ENCODE peak calls at places on chromosomes 13 and 19, in six cellular contexts. N is RWPE1; B is PC-9; S is thoracic aorta; A is CD8-positive, alpha-beta memory T cell; O is caudate nucleus. Y is an unnamed sample.
A peak's percentile ranks its signal among the peaks of the same experiment; 100 is the strongest.

GRCh38 chr19:43470288-43470687 is 4.9 kb upstream of the LYPD3 start:
- DNase-seq in N (no peak), B (peak; percentile 42), S (no peak), A (no peak), O (no peak), Y (no peak)

GRCh38 chr19:3501780-3502179 is 1.3 kb upstream of the DOHH start:
- DNase-seq in N (no peak), B (no peak), S (no peak), A (no peak), O (no peak), Y (no peak)

GRCh38 chr13:108227651-108228272 is 9.6 kb downstream of the ABHD13 start:
- DNase-seq in N (peak; percentile 21), B (no peak), S (no peak), A (no peak), O (no peak), Y (peak; percentile 36)

GRCh38 chr13:60654405-60654804 is 257.4 kb downstream of the TDRD3 start:
- DNase-seq in N (peak; percentile 14), B (peak; percentile 10), S (no peak), A (no peak), O (peak; percentile 7), Y (peak; percentile 53)

GRCh38 chr13:23752111-23753001 is 136.8 kb downstream of the MIPEP start:
- DNase-seq in N (no peak), B (no peak), S (no peak), A (no peak), O (no peak), Y (no peak)

GRCh38 chr19:53965091-53965490 is 2.4 kb downstream of the CACNG8 start:
- DNase-seq in N (no peak), B (no peak), S (no peak), A (no peak), O (no peak), Y (no peak)

GRCh38 chr19:32812036-32812435 is 57.5 kb downstream of the SLC7A9 start:
- DNase-seq in N (no peak), B (no peak), S (no peak), A (no peak), O (no peak), Y (no peak)

GRCh38 chr13:27775943-27776342 is 16.3 kb upstream of the GSX1 start:
- DNase-seq in N (no peak), B (no peak), S (no peak), A (no peak), O (no peak), Y (peak; percentile 43)

GRCh38 chr13:112333756-112334543 is 42.2 kb upstream of the SPACA7 start:
- DNase-seq in N (peak; percentile 79), B (peak; percentile 4), S (no peak), A (no peak), O (no peak), Y (no peak)

GRCh38 chr19:8487137-8487851 is 15.1 kb downstream of the PRAM1 start:
- DNase-seq in N (no peak), B (no peak), S (no peak), A (peak; percentile 71), O (no peak), Y (no peak)

GRCh38 chr13:108087813-108088212 is 127.5 kb downstream of the LIG4 start:
- DNase-seq in N (no peak), B (no peak), S (no peak), A (no peak), O (no peak), Y (no peak)

GRCh38 chr19:49638360-49638759 is 1.6 kb downstream of the RRAS start:
- DNase-seq in N (no peak), B (no peak), S (no peak), A (peak; percentile 46), O (no peak), Y (no peak)

GRCh38 chr19:42831221-42832019 is 48.1 kb downstream of the PSG1 start:
- DNase-seq in N (peak; percentile 40), B (peak; percentile 63), S (no peak), A (no peak), O (no peak), Y (no peak)

GRCh38 chr13:40096357-40096911 is 441.0 kb downstream of the COG6 start:
- DNase-seq in N (no peak), B (no peak), S (no peak), A (peak; percentile 48), O (no peak), Y (peak; percentile 26)

GRCh38 chr13:46605089-46605488 is 52.1 kb downstream of the LRCH1 start:
- DNase-seq in N (no peak), B (no peak), S (no peak), A (no peak), O (no peak), Y (peak; percentile 45)

GRCh38 chr19:30148039-30148438 is 206.0 kb downstream of the URI1 start:
- DNase-seq in N (peak; percentile 17), B (no peak), S (no peak), A (no peak), O (no peak), Y (peak; percentile 27)

GRCh38 chr19:6765738-6766356 is 1.4 kb downstream of the SH2D3A start:
- DNase-seq in N (peak; percentile 92), B (peak; percentile 95), S (no peak), A (no peak), O (no peak), Y (peak; percentile 98)

GRCh38 chr19:51691122-51692064 is 1.7 kb upstream of the SPACA6 start:
- DNase-seq in N (no peak), B (no peak), S (no peak), A (no peak), O (no peak), Y (no peak)

GRCh38 chr19:7857727-7858701 is 16.2 kb downstream of the PRR36 start:
- DNase-seq in N (no peak), B (no peak), S (no peak), A (no peak), O (no peak), Y (no peak)

GRCh38 chr13:24923305-24923640 is 159.3 kb downstream of the RNF17 start:
- DNase-seq in N (peak; percentile 5), B (no peak), S (no peak), A (no peak), O (no peak), Y (peak; percentile 48)

GRCh38 chr19:3100331-3100730 is 6.2 kb downstream of the GNA11 start:
- DNase-seq in N (no peak), B (no peak), S (no peak), A (no peak), O (no peak), Y (no peak)

GRCh38 chr13:62337109-62337880 is 921.6 kb upstream of the PCDH20 start:
- DNase-seq in N (no peak), B (no peak), S (no peak), A (no peak), O (no peak), Y (no peak)

GRCh38 chr13:50909605-50910482 is at the start of gene RNASEH2B:
- DNase-seq in N (peak; percentile 51), B (peak; percentile 71), S (peak; percentile 13), A (peak; percentile 79), O (peak; percentile 58), Y (peak; percentile 69)

GRCh38 chr13:97723655-97724054 is 229.8 kb upstream of the IPO5 start:
- DNase-seq in N (no peak), B (no peak), S (no peak), A (no peak), O (no peak), Y (no peak)

GRCh38 chr19:9431475-9431874 is 3.9 kb downstream of the ZNF266 start:
- DNase-seq in N (peak; percentile 13), B (peak; percentile 19), S (no peak), A (no peak), O (peak; percentile 0), Y (peak; percentile 3)

GRCh38 chr19:17304386-17305047 is 1.2 kb upstream of the MRPL34 start:
- DNase-seq in N (no peak), B (no peak), S (no peak), A (no peak), O (no peak), Y (no peak)
- H3K27ac ChIP-seq in N (peak overlapping the region; percentile 98), B (no peak overlapping the region), S (peak overlapping the region; percentile 84), A (no peak overlapping the region), O (peak overlapping the region; percentile 96), Y (peak overlapping the region; percentile 52)

GRCh38 chr19:46880440-46880839 is 19.6 kb downstream of the ARHGAP35 start:
- DNase-seq in N (no peak), B (no peak), S (no peak), A (no peak), O (no peak), Y (no peak)

GRCh38 chr19:46882034-46882433 is 21.2 kb downstream of the ARHGAP35 start:
- DNase-seq in N (no peak), B (no peak), S (no peak), A (no peak), O (no peak), Y (no peak)

GRCh38 chr19:46878613-46879375 is 18.0 kb downstream of the ARHGAP35 start:
- DNase-seq in N (no peak), B (no peak), S (no peak), A (no peak), O (no peak), Y (no peak)

GRCh38 chr19:46885411-46885810 is 24.6 kb downstream of the ARHGAP35 start:
- DNase-seq in N (no peak), B (no peak), S (no peak), A (no peak), O (no peak), Y (no peak)

DNA sequence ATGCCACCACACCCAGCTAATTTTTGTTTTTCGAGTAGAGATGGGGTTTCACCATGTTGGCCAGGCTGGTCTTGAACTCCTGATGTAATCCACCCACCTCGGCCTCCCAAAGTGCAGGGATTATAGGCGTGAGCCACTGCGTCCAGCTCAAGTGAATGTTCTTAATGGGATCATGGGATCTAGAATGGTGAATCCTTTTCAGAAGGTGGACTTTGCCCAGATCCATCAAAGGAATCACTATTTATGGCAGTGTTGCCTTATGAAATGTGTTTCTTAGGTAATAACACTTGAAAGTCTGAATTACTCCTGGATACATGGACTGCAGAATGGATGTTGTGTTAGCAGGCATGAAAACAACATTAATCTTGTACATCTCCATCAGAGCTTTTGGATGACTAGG is 20.3 kb downstream of the ARHGAP35 start:
- DNase-seq in N (no peak), B (no peak), S (no peak), A (no peak), O (no peak), Y (peak; percentile 40)
- H3K27ac ChIP-seq in N (no peak overlapping the region), B (no peak overlapping the region), S (no peak overlapping the region), A (no peak overlapping the region), O (no peak overlapping the region), Y (no peak overlapping the region)

DNA sequence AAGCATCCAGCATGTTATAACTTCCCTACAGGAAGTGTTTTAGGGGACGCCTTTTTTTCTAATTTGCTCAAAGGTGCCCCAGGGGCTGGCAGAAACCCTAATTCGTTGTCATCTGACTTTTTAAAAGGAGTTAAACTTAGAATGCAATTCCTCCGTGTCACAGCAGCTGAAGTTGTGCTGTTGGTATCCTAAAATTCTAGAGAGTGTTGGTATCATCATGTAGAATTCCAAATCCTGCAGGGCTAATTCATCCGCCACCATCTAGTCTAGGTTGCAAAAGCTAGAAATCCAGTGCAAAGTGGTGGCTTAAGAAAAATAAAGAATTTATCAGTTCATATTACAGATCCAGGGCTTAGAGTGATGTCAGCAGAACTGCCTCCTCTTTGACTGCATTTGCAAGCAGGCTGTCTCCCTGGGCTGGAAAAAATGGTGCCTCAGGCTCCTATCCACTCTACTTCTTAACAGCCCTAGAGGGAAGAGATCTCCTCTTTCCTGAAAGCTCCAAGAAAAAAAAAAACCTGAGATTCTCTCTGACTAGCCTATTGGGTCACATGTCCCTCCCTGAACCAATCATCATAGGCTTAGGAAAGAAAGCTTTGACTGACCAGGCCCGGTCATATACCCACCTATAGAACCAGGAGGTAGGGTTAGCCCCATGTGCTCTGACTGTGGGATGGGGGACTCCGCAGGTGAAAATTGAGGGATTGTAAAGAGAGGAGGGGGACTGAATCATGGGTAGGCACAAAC is 73.0 kb downstream of the MAP4K1 start:
- DNase-seq in N (no peak), B (no peak), S (no peak), A (no peak), O (no peak), Y (no peak)
- H3K27ac ChIP-seq in N (peak overlapping the region; percentile 46), B (peak overlapping the region; percentile 47), S (no peak overlapping the region), A (peak overlapping the region; percentile 41), O (peak overlapping the region; percentile 14), Y (no peak overlapping the region)

GRCh38 chr19:31303262-31303815 is 45.9 kb downstream of the TSHZ3 start:
- DNase-seq in N (no peak), B (no peak), S (no peak), A (no peak), O (no peak), Y (no peak)
- H3K27ac ChIP-seq in N (no peak overlapping the region), B (no peak overlapping the region), S (no peak overlapping the region), A (no peak overlapping the region), O (no peak overlapping the region), Y (no peak overlapping the region)